ENCODE peak calls at places on chromosome 15, in eight cellular contexts. M is SJSA1, R is small intestine, E is left ventricle myocardium inferior, X is aorta, H is tibial artery, I is brain microvascular endothelial cell, Y is Caco-2. T is an unnamed sample. For H3K27me3, the result is how much of the 10 kb centered on the place peaks cover.

GRCh38 chr15:40430271-40430805 is 10.4 kb upstream of the BAHD1 start:
- DNase-seq in R (peak), E (no peak), Y (peak), I (no peak), M (no peak), X (no peak), H (no peak), T (no peak)

GRCh38 chr15:27027229-27027628 is 56.2 kb downstream of the GABRG3 start:
- DNase-seq in H (no peak), M (no peak), E (no peak), I (no peak), X (no peak), Y (no peak), R (no peak), T (no peak)

GRCh38 chr15:68557469-68558317 is 21.1 kb upstream of the CORO2B start:
- DNase-seq in M (no peak), E (no peak), R (peak), H (no peak), I (no peak), Y (no peak), X (no peak), T (no peak)

GRCh38 chr15:36161781-36162212 is 417.6 kb upstream of the CDIN1 start:
- DNase-seq in M (no peak), X (no peak), I (no peak), H (peak), E (peak), R (no peak), Y (peak), T (peak)

GRCh38 chr15:94282269-94283250 is 51.2 kb downstream of the MCTP2 start:
- DNase-seq in H (no peak), Y (no peak), M (no peak), X (no peak), I (peak), R (no peak), E (no peak), T (no peak)

GRCh38 chr15:41554915-41555314 is 4.1 kb upstream of the TYRO3 start:
- DNase-seq in Y (no peak), X (no peak), H (no peak), M (no peak), I (no peak), R (no peak), E (no peak), T (no peak)

GRCh38 chr15:83248944-83249343 is 35.5 kb downstream of the BNC1 start:
- DNase-seq in H (no peak), M (no peak), X (no peak), I (no peak), R (no peak), E (no peak), Y (no peak), T (no peak)

GRCh38 chr15:29031502-29032228 is 145.9 kb downstream of the APBA2 start:
- DNase-seq in Y (no peak), R (peak), H (no peak), X (no peak), M (no peak), E (no peak), I (no peak), T (no peak)

GRCh38 chr15:63521405-63522142 is 17.2 kb downstream of the USP3 start:
- DNase-seq in E (no peak), M (no peak), Y (no peak), X (no peak), H (no peak), I (no peak), R (no peak), T (no peak)

GRCh38 chr15:48855501-48856440 is 22.2 kb upstream of the EID1 start:
- DNase-seq in E (no peak), H (no peak), I (peak), R (peak), M (peak), Y (peak), X (no peak), T (no peak)

GRCh38 chr15:43235536-43235935 is 14.7 kb upstream of the EPB42 start:
- DNase-seq in X (no peak), Y (no peak), M (no peak), R (no peak), E (no peak), H (no peak), I (no peak), T (no peak)

GRCh38 chr15:100383302-100384107 is 41.7 kb upstream of the ADAMTS17 start:
- DNase-seq in Y (peak), E (no peak), X (no peak), H (no peak), I (peak), R (peak), M (no peak), T (no peak)

GRCh38 chr15:62482715-62483429 is 317.8 kb upstream of the C2CD4B start:
- DNase-seq in R (no peak), E (no peak), Y (peak), I (peak), H (no peak), M (no peak), X (no peak), T (no peak)

GRCh38 chr15:89371145-89372044 is 36.8 kb upstream of the POLG start:
- DNase-seq in X (peak), R (no peak), E (no peak), Y (peak), H (no peak), M (no peak), I (no peak), T (no peak)

GRCh38 chr15:89367485-89368451 is 33.1 kb upstream of the POLG start:
- DNase-seq in H (no peak), E (no peak), Y (no peak), X (peak), M (no peak), R (no peak), I (no peak), T (no peak)

GRCh38 chr15:89368566-89369223 is 34.1 kb upstream of the POLG start:
- DNase-seq in H (no peak), R (no peak), I (no peak), E (no peak), X (peak), Y (no peak), M (no peak), T (no peak)

GRCh38 chr15:89370120-89371077 is 35.8 kb upstream of the POLG start:
- DNase-seq in R (no peak), Y (no peak), H (no peak), X (peak), E (no peak), M (no peak), I (no peak), T (no peak)

GRCh38 chr15:89369548-89369947 is 34.9 kb upstream of the POLG start:
- DNase-seq in I (no peak), R (no peak), M (no peak), Y (no peak), H (no peak), X (no peak), E (no peak), T (no peak)
- H3K27me3 ChIP-seq in I (half or more), R (half or more), M (half or more), Y (under half), H (half or more), X (under half), E (half or more), T (half or more)

GRCh38 chr15:38626443-38627050 is 61.9 kb upstream of the RASGRP1 start:
- DNase-seq in H (peak), Y (no peak), R (no peak), X (no peak), E (no peak), M (no peak), I (no peak), T (no peak)
- H3K27me3 ChIP-seq in H (under half), Y (under half), R (under half), X (under half), E (under half), M (under half), I (under half), T (under half)

GRCh38 chr15:31486506-31486905 is 159.9 kb downstream of the KLF13 start:
- DNase-seq in X (no peak), R (no peak), Y (no peak), E (no peak), M (no peak), H (no peak), I (no peak), T (no peak)

GRCh38 chr15:31484369-31484951 is 157.8 kb downstream of the KLF13 start:
- DNase-seq in R (no peak), E (no peak), X (no peak), H (no peak), Y (no peak), I (no peak), M (no peak), T (no peak)

GRCh38 chr15:31485911-31486461 is 159.4 kb downstream of the KLF13 start:
- DNase-seq in I (no peak), M (no peak), R (no peak), Y (no peak), E (no peak), X (no peak), H (no peak), T (no peak)

GRCh38 chr15:31484986-31485385 is 158.4 kb downstream of the KLF13 start:
- DNase-seq in X (no peak), H (no peak), E (no peak), Y (no peak), R (no peak), M (no peak), I (no peak), T (no peak)

DNA sequence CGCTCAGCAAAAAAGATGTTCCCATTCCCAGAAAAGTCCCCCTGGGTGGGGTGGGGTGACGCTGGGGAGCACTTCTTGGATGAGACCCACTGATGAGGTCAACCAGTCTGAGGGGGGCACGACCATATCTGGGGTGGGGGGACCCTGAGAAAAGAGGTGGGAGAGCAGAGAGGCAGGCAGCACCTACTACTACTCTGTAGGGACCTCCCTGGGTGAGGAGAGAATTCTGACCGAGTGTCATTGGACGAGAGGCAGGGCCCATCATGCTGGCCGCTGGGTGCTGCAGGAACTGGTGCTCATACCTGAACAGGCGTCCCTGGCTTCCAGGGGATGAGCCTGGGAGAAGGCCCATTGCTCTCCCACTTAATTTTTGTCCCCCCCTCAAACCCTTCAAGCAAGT is 158.8 kb downstream of the KLF13 start:
- DNase-seq in X (no peak), I (no peak), M (no peak), H (no peak), Y (no peak), R (no peak), E (no peak), T (no peak)
- H3K27me3 ChIP-seq in X (under half), I (under half), M (under half), H (under half), Y (under half), R (under half), E (under half), T (under half)

DNA sequence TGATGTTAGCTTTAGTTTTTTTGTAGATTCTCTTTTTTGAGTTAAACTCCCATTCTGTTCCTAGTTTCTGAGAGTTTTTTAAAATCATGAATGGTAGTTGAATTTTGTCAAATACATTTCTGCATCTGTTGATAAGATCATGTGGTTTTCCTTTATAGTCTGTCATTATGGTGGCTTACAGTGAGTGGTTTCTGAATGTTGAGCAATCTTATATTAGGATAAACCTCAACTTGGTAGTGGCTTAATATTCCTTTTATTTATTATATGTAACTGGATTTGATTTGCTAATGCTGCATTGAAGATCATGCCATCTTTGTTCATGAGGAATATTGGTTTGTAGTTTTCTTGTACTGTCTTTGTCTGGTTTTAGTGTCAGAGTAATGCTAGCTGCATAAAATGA is 34.9 kb downstream of the NEO1 start:
- DNase-seq in M (no peak), R (no peak), X (no peak), H (no peak), Y (no peak), E (no peak), I (no peak), T (no peak)
- H3K27me3 ChIP-seq in M (under half), R (under half), X (under half), H (under half), Y (under half), E (under half), I (under half), T (under half)

GRCh38 chr15:59933607-59934006 is 70.5 kb upstream of the FOXB1 start:
- DNase-seq in X (no peak), Y (no peak), M (peak), I (no peak), H (no peak), E (no peak), R (no peak), T (no peak)

GRCh38 chr15:59931642-59932296 is 72.3 kb upstream of the FOXB1 start:
- DNase-seq in Y (no peak), H (no peak), I (no peak), X (no peak), M (no peak), E (no peak), R (no peak), T (no peak)
- H3K27me3 ChIP-seq in Y (under half), H (under half), I (under half), X (under half), M (under half), E (half or more), R (under half), T (under half)

DNA sequence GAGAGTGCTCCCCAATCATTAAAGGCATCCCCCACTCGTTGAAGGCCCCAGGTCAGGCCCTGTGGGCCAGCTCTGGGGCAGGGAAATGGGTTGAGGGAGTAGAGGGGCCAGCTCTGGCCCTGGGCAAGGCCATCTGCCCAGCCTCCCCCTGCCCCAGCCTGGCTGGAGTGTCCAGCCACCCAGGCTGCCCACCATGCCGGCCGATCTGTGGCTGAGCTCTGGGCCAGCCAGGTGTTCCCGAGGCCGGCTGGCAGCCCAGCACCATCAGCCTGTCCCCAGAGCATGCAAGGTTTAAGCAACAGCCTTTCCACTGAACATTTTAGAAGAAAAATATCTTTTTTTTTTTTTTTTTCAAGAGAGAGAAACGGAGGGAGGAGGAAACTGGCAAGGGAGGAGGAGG is 62.8 kb upstream of the LINGO1 start:
- DNase-seq in I (no peak), H (no peak), X (no peak), E (no peak), Y (no peak), R (no peak), M (no peak), T (no peak)
- H3K27me3 ChIP-seq in I (under half), H (half or more), X (under half), E (half or more), Y (under half), R (under half), M (under half), T (under half)

DNA sequence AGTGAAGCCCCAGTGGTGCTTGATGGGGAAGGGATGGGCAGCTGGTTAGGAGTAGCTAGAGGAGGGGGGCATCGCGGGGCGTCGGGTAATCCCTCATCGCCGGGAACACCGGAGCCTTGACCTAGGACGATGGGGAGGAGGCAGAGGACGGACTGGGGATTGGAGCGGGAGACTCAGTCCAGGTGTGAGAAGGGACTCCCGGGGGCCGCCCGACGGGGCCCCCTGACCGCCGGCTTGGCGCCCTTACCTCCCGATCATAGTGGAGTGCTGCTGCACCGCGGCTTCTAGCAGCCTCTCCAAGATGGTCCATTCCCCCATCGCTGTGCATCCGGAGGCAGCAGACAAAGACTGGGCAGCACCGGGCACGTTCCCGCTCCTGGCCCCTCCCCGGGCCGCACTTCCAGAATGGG is 622 bp downstream of the GJD2 start:
- DNase-seq in X (no peak), M (no peak), Y (no peak), E (no peak), I (no peak), R (no peak), H (no peak), T (no peak)
- H3K27me3 ChIP-seq in X (under half), M (half or more), Y (under half), E (half or more), I (under half), R (under half), H (half or more), T (under half)

GRCh38 chr15:76325704-76326103 is 10.9 kb upstream of the ISL2 start:
- DNase-seq in I (no peak), Y (no peak), R (no peak), M (no peak), H (no peak), E (no peak), X (no peak), T (no peak)

GRCh38 chr15:76328106-76328696 is 8.4 kb upstream of the ISL2 start:
- DNase-seq in X (no peak), E (no peak), Y (no peak), H (no peak), R (no peak), I (no peak), M (no peak), T (no peak)

GRCh38 chr15:76327191-76328105 is 9.1 kb upstream of the ISL2 start:
- DNase-seq in M (peak), H (no peak), R (no peak), E (no peak), I (no peak), X (no peak), Y (no peak), T (no peak)

GRCh38 chr15:76330281-76330680 is 6.3 kb upstream of the ISL2 start:
- DNase-seq in Y (peak), X (peak), H (peak), I (no peak), M (peak), R (peak), E (no peak), T (no peak)

GRCh38 chr15:76328962-76329361 is 7.6 kb upstream of the ISL2 start:
- DNase-seq in I (no peak), E (no peak), H (no peak), M (no peak), R (no peak), Y (no peak), X (no peak), T (no peak)
- H3K27me3 ChIP-seq in I (under half), E (half or more), H (under half), M (under half), R (under half), Y (under half), X (under half), T (under half)

GRCh38 chr15:69855172-69855562 is 242.6 kb downstream of the TLE3 start:
- DNase-seq in X (no peak), M (no peak), H (no peak), E (no peak), I (no peak), R (no peak), Y (no peak), T (no peak)

GRCh38 chr15:69853572-69853971 is 244.1 kb downstream of the TLE3 start:
- DNase-seq in H (no peak), Y (peak), I (peak), E (no peak), X (no peak), M (peak), R (no peak), T (peak)

GRCh38 chr15:69855601-69856000 is 242.1 kb downstream of the TLE3 start:
- DNase-seq in H (no peak), M (no peak), I (peak), R (no peak), X (no peak), Y (no peak), E (no peak), T (no peak)

GRCh38 chr15:69854521-69855171 is 243.1 kb downstream of the TLE3 start:
- DNase-seq in I (peak), H (no peak), E (no peak), M (peak), Y (no peak), R (no peak), X (no peak), T (no peak)

DNA sequence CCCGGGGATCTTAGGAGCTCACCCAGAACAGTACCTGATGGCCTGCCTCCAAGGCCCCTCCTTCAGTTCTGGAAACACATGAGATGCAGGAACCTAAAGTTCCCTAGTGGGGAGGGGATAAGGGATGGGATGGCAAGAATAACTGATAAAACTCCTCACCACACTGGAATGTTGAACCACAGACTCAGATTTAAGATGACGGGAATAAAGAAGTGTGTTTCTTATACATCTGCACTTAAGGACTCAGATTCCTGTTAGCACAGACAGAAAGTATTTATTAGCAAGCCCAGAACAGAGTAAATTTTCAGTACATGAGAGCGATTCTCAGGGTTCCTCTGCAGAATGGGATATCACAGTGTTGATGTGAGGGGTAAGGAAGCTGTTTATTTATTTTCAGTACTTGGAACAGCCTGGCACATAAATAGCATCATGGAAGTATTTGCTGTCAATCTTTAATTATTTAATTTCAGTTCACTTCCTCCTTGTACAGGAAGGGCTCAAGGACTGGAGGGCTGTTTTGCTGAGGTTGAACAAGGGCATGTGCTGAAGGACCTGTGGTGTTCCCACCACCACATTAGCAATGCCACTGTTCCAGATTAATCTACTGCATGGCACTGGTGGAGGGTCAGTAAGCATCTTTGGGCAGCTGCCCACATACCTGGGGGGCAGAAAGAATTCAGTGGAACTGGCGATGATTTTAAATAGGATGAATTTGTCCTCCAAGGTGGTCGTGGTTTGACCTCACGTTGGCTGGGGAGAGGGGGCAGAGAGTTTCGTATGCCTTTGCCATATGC is 245.0 kb downstream of the TLE3 start:
- DNase-seq in X (no peak), M (peak), Y (no peak), I (peak), R (no peak), H (no peak), E (no peak), T (peak)
- H3K27me3 ChIP-seq in X (under half), M (under half), Y (under half), I (under half), R (under half), H (under half), E (half or more), T (under half)